ENCODE peak calls at places on chromosomes 5 and 9, in four cellular contexts. P is stimulated activated CD4-positive, alpha-beta T cell treated with anti-CD3 and anti-CD28 coated beads, Interleukin-4, amount 100 ng/mL, for 48 hours; K is naive thymus-derived CD4-positive, alpha-beta T cell; E is NCI-H460. J is an unnamed sample.

GRCh38 chr5:99331061-99331460 is 402.3 kb upstream of the CHD1 start:
- DNase-seq in P (no peak), K (no peak), E (no peak), J (peak)

GRCh38 chr5:159459951-159460538 is 129.8 kb upstream of the IL12B start:
- DNase-seq in P (no peak), K (no peak), E (no peak), J (no peak)

GRCh38 chr5:95628154-95628810 is 8.4 kb downstream of the GPR150 start:
- DNase-seq in P (no peak), K (no peak), E (no peak), J (no peak)

GRCh38 chr5:74765201-74765600 is 1.7 kb downstream of the GFM2 start:
- DNase-seq in P (no peak), K (no peak), E (no peak), J (no peak)

GRCh38 chr9:83996126-83996525 is 15.5 kb downstream of the RMI1 start:
- DNase-seq in P (no peak), K (no peak), E (no peak), J (no peak)

GRCh38 chr9:96651626-96652025 is 3.5 kb downstream of the PRXL2C start:
- DNase-seq in P (no peak), K (no peak), E (no peak), J (no peak)

GRCh38 chr5:56950626-56951130 is 1.2 kb downstream of the MIER3 start:
- DNase-seq in P (peak), K (peak), E (peak), J (peak)

GRCh38 chr5:109812698-109813097 is 123.0 kb downstream of the MAN2A1 start:
- DNase-seq in P (no peak), K (no peak), E (no peak), J (no peak)

GRCh38 chr9:79742145-79742820 is 170.5 kb downstream of the TLE4 start:
- DNase-seq in P (no peak), K (no peak), E (no peak), J (no peak)

GRCh38 chr9:17744786-17745185 is 165.9 kb downstream of the SH3GL2 start:
- DNase-seq in P (no peak), K (no peak), E (no peak), J (no peak)

GRCh38 chr9:129113645-129114304 is 2.6 kb downstream of the PTPA start:
- DNase-seq in P (no peak), K (no peak), E (no peak), J (no peak)

GRCh38 chr9:93155716-93156474 is 21.8 kb upstream of the NINJ1 start:
- DNase-seq in P (no peak), K (no peak), E (no peak), J (peak)

GRCh38 chr9:113587471-113588031 is 124.0 kb downstream of the RGS3 start:
- DNase-seq in P (no peak), K (no peak), E (no peak), J (no peak)

GRCh38 chr9:121557581-121558422 is 58.2 kb upstream of the GGTA1 start:
- DNase-seq in P (no peak), K (no peak), E (no peak), J (peak)

GRCh38 chr9:78669591-78669990 is 372.7 kb downstream of the PSAT1 start:
- DNase-seq in P (no peak), K (no peak), E (no peak), J (no peak)

GRCh38 chr9:18429065-18429464 is 44.9 kb upstream of the ADAMTSL1 start:
- DNase-seq in P (no peak), K (no peak), E (no peak), J (no peak)

GRCh38 chr5:21792736-21793135 is 1060.4 kb downstream of the CDH12 start:
- DNase-seq in P (no peak), K (no peak), E (no peak), J (no peak)

GRCh38 chr9:124271660-124272059 is 13.9 kb downstream of the NEK6 start:
- DNase-seq in P (no peak), K (no peak), E (no peak), J (peak)

GRCh38 chr5:43016217-43016779 is 23.8 kb downstream of the ANXA2R start:
- DNase-seq in P (no peak), K (no peak), E (no peak), J (no peak)

GRCh38 chr9:112601646-112602045 is 115.0 kb downstream of the KIAA1958 start:
- DNase-seq in P (no peak), K (no peak), E (no peak), J (no peak)

GRCh38 chr5:68383888-68384310 is 168.3 kb downstream of the PIK3R1 start:
- DNase-seq in P (no peak), K (no peak), E (no peak), J (no peak)

GRCh38 chr5:180059326-180059725 is 12.2 kb downstream of the RNF130 start:
- DNase-seq in P (no peak), K (no peak), E (no peak), J (no peak)

GRCh38 chr9:18060304-18060934 is 413.5 kb upstream of the ADAMTSL1 start:
- DNase-seq in P (no peak), K (no peak), E (peak), J (no peak)

GRCh38 chr9:88319936-88320747 is 68.1 kb upstream of the SPIN1 start:
- DNase-seq in P (no peak), K (no peak), E (no peak), J (no peak)

GRCh38 chr9:133496901-133497411 is 18.1 kb upstream of the SLC2A6 start:
- DNase-seq in P (no peak), K (no peak), E (no peak), J (no peak)

GRCh38 chr9:109098221-109098959 is 21.4 kb downstream of the TMEM245 start:
- DNase-seq in P (no peak), K (no peak), E (no peak), J (peak)

GRCh38 chr9:34379334-34380033 is 2.8 kb upstream of the MYORG start:
- DNase-seq in P (peak), K (peak), E (peak), J (peak)

GRCh38 chr9:113042884-113043657 is 13.5 kb downstream of the ZFP37 start:
- DNase-seq in P (no peak), K (no peak), E (no peak), J (no peak)

GRCh38 chr5:160269017-160269416 is 39.7 kb downstream of the FABP6 start:
- DNase-seq in P (no peak), K (no peak), E (no peak), J (no peak)

J was measured in DMS79 treated with DMSO at 0.1 percent for 48 hours.